ENCODE peak calls at places on chromosomes 16 and 17, in five cellular contexts. B is CD8-positive, alpha-beta memory T cell; V is T-helper 17 cell; E is right atrium auricular region; U is Caco-2. T is an unnamed sample. For H3K9me3, the result is how much of the 10 kb centered on the place peaks cover.

GRCh38 chr17:66930933-66931332 is 33.6 kb upstream of the CACNG4 start:
- DNase-seq in B (no peak), V (no peak), E (no peak), U (peak), T (no peak)

GRCh38 chr17:78745407-78746088 is 36.5 kb downstream of the CYTH1 start:
- DNase-seq in B (no peak), V (no peak), E (no peak), U (peak), T (peak)

GRCh38 chr17:45895304-45895968 is 1.1 kb downstream of the MAPT start:
- DNase-seq in B (no peak), V (no peak), E (no peak), U (peak), T (peak)

GRCh38 chr17:72580321-72581127 is 459.7 kb downstream of the SOX9 start:
- DNase-seq in B (no peak), V (no peak), E (no peak), U (peak), T (no peak)

GRCh38 chr16:89084411-89084810 is 9.2 kb upstream of the ACSF3 start:
- DNase-seq in B (no peak), V (no peak), E (no peak), U (no peak), T (no peak)

GRCh38 chr17:49873466-49873865 is 25.6 kb upstream of the TAC4 start:
- DNase-seq in B (no peak), V (no peak), E (no peak), U (peak), T (no peak)

GRCh38 chr17:48484256-48484655 is 46.6 kb downstream of the HOXB1 start:
- DNase-seq in B (no peak), V (no peak), E (no peak), U (no peak), T (no peak)

GRCh38 chr16:16009396-16009795 is 60.0 kb downstream of the ABCC1 start:
- DNase-seq in B (no peak), V (no peak), E (no peak), U (no peak), T (no peak)

GRCh38 chr17:11372692-11373091 is 131.7 kb downstream of the SHISA6 start:
- DNase-seq in B (no peak), V (no peak), E (no peak), U (no peak), T (no peak)

GRCh38 chr16:84178892-84179611 is 7.8 kb downstream of the TAF1C start:
- DNase-seq in B (no peak), V (no peak), E (no peak), U (no peak), T (no peak)

GRCh38 chr17:5182597-5183409 is 8.9 kb downstream of the ZNF594 start:
- DNase-seq in B (no peak), V (no peak), E (no peak), U (no peak), T (no peak)
- H3K9me3 ChIP-seq in B (half or more), V (under half), E (half or more), U (under half), T (under half)

GRCh38 chr17:54455251-54455868 is 445.3 kb upstream of the TOM1L1 start:
- DNase-seq in B (no peak), V (no peak), E (no peak), U (no peak), T (no peak)
- H3K9me3 ChIP-seq in B (under half), V (under half), E (under half), U (under half), T (under half)

GRCh38 chr16:35725949-35726348 is 2266.5 kb downstream of the TP53TG3F start:
- DNase-seq in B (no peak), V (no peak), E (peak), U (no peak), T (no peak)

GRCh38 chr16:35730251-35730650 is 2270.8 kb downstream of the TP53TG3F start:
- DNase-seq in B (no peak), V (no peak), E (no peak), U (no peak), T (no peak)

GRCh38 chr16:35724551-35724950 is 2265.1 kb downstream of the TP53TG3F start:
- DNase-seq in B (no peak), V (no peak), E (no peak), U (no peak), T (no peak)
- H3K9me3 ChIP-seq in B (under half), V (under half), E (under half), U (under half), T (under half)

GRCh38 chr16:35574454-35575431 is 2115.3 kb downstream of the TP53TG3F start:
- DNase-seq in B (no peak), V (no peak), E (no peak), U (no peak), T (no peak)
- H3K9me3 ChIP-seq in B (under half), V (under half), E (under half), U (under half), T (under half)

DNA sequence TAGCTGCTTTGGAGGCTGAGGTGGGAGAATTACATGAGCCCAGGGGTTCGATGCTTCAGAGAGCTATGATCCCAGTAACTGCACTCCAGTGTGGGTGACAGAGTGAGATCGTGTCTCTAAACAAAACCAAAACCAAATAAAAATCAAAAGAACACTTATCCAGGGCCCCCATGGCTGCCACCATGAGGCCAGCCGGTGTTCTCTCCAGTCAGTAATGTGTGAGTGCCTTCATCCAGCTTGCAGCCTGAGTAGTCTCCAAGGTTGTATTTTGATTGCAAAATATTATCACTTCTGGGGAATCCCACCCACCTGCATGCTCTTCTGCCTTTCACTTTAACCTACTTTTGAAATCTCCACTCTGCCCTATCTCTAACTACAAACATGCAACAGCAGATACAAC is 221.0 kb upstream of the WSB1 start:
- DNase-seq in B (no peak), V (no peak), E (no peak), U (no peak), T (no peak)
- H3K9me3 ChIP-seq in B (under half), V (under half), E (under half), U (under half), T (under half)

T was measured in fibroblast of lung.